ENCODE peak calls at places on chromosomes 3 and 15, in seven cellular contexts. D, S, F, W, E, X and R are unnamed samples.
A peak's percentile ranks its signal among the peaks of the same experiment; 100 is the strongest.

GRCh38 chr3:153555919-153556318 is 393.9 kb downstream of the RAP2B start:
- DNase-seq in D (no peak), S (no peak), F (no peak), W (no peak), E (no peak), X (no peak), R (no peak)

GRCh38 chr3:43503067-43503728 is 118.6 kb downstream of the ANO10 start:
- DNase-seq in D (no peak), S (no peak), F (no peak), W (peak; percentile 2), E (no peak), X (no peak), R (peak; percentile 20)

GRCh38 chr3:118466795-118467330 is 567.8 kb downstream of the IGSF11 start:
- DNase-seq in D (no peak), S (no peak), F (no peak), W (no peak), E (peak; percentile 4), X (no peak), R (no peak)

GRCh38 chr3:16060945-16061344 is 113.5 kb upstream of the GALNT15 start:
- DNase-seq in D (peak; percentile 93), S (peak; percentile 64), F (no peak), W (peak; percentile 78), E (peak; percentile 34), X (no peak), R (peak; percentile 91)

GRCh38 chr15:59292393-59292792 is 80.3 kb downstream of the MYO1E start:
- DNase-seq in D (peak; percentile 70), S (no peak), F (no peak), W (no peak), E (peak; percentile 83), X (peak; percentile 63), R (no peak)

GRCh38 chr3:58163234-58163633 is 47.5 kb downstream of the DNASE1L3 start:
- DNase-seq in D (peak; percentile 85), S (no peak), F (no peak), W (no peak), E (no peak), X (no peak), R (no peak)

GRCh38 chr15:61205427-61205826 is 23.7 kb downstream of the RORA start:
- DNase-seq in D (peak; percentile 58), S (no peak), F (no peak), W (no peak), E (peak; percentile 49), X (no peak), R (no peak)

GRCh38 chr3:124329723-124330122 is 337.8 kb upstream of the ROPN1 start:
- DNase-seq in D (no peak), S (no peak), F (no peak), W (no peak), E (no peak), X (no peak), R (no peak)

GRCh38 chr3:50194903-50195500 is 3.6 kb downstream of the GNAT1 start:
- DNase-seq in D (no peak), S (no peak), F (no peak), W (no peak), E (no peak), X (no peak), R (no peak)

GRCh38 chr3:113890256-113890900 is 51.8 kb downstream of the GRAMD1C start:
- DNase-seq in D (no peak), S (no peak), F (no peak), W (no peak), E (no peak), X (peak; percentile 27), R (no peak)

GRCh38 chr15:51759557-51760070 is 8.2 kb downstream of the TMOD2 start:
- DNase-seq in D (peak; percentile 93), S (no peak), F (peak; percentile 27), W (peak; percentile 82), E (peak; percentile 59), X (no peak), R (peak; percentile 94)

GRCh38 chr3:136831461-136831860 is 12.5 kb downstream of the SLC35G2 start:
- DNase-seq in D (no peak), S (no peak), F (no peak), W (no peak), E (no peak), X (no peak), R (no peak)

GRCh38 chr15:53586815-53587214 is 172.6 kb downstream of the WDR72 start:
- DNase-seq in D (no peak), S (no peak), F (no peak), W (no peak), E (peak; percentile 36), X (peak; percentile 59), R (no peak)
- TF ChIP-seq CTCF in D (peak; percentile 37), S (peak; percentile 26), F (peak; percentile 37), W (no peak), E (peak; percentile 64), X (peak; percentile 40), R (peak; percentile 16)

GRCh38 chr3:186108941-186109865 is at the start of gene ETV5:
- DNase-seq in D (peak; percentile 99), S (peak; percentile 97), F (peak; percentile 98), W (peak; percentile 99), E (peak; percentile 100), X (peak; percentile 100), R (peak; percentile 100)

GRCh38 chr3:186105543-186105942 is 3.3 kb downstream of the ETV5 start:
- DNase-seq in D (no peak), S (no peak), F (no peak), W (no peak), E (no peak), X (no peak), R (no peak)

GRCh38 chr3:186109897-186110803 is 1.3 kb upstream of the ETV5 start:
- DNase-seq in D (peak; percentile 12), S (no peak), F (peak; percentile 25), W (no peak), E (no peak), X (peak; percentile 30), R (peak; percentile 36)

GRCh38 chr3:186108106-186108940 is 566 bp downstream of the ETV5 start:
- DNase-seq in D (peak; percentile 45), S (no peak), F (peak; percentile 26), W (no peak), E (peak; percentile 56), X (peak; percentile 68), R (peak; percentile 69)

GRCh38 chr3:186107148-186108105 is 1.5 kb downstream of the ETV5 start:
- DNase-seq in D (peak; percentile 65), S (peak; percentile 54), F (peak; percentile 58), W (no peak), E (peak; percentile 69), X (peak; percentile 86), R (peak; percentile 37)
- TF ChIP-seq CTCF in D (no peak), S (no peak), F (no peak), W (no peak), E (no peak), X (no peak), R (no peak)

DNA sequence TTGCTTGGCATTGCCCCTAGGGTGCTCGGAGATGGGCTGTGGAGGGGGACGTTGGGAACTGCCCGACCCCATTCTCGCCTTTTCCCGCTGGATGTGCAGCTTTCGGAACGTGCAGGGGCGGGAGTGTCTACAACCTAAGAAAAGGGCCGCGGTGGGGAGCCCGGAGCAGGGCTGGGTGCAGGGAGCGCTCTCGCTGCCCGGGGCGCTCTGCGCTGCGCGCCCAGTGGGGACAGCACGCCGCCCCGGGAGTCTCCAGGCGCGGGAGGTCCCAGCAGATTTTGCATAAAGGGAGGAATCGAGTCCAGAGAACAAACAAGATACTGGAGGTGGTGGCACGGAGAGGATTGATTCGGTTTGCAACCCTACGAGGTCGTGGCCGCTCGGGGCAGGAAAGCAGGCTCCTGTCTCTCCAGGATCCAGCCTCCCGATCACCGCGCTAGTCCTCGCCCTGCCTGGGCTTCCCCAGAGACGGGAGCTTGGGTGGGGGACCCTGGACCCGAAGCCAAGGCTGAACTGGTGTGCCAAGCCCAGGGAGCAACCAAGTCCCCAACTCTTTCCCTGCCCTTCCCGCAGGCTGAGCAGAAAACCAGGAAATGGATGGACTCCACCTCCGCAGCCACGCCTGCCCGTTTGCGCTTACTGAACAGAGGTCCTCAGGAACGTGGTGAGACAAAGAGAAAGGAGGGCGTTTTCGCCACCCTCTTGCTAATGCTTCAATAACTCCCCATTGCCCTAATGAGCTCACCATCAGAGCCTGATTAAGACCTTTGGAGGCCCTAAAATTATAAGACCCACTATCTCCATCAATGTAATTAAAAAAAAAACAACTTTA is 59.7 kb downstream of the NOX5 start:
- DNase-seq in D (peak; percentile 66), S (peak; percentile 36), F (peak; percentile 69), W (no peak), E (peak; percentile 62), X (peak; percentile 72), R (peak; percentile 24)
- TF ChIP-seq CTCF in D (no peak), S (no peak), F (no peak), W (no peak), E (no peak), X (no peak), R (peak; percentile 23)

DNA sequence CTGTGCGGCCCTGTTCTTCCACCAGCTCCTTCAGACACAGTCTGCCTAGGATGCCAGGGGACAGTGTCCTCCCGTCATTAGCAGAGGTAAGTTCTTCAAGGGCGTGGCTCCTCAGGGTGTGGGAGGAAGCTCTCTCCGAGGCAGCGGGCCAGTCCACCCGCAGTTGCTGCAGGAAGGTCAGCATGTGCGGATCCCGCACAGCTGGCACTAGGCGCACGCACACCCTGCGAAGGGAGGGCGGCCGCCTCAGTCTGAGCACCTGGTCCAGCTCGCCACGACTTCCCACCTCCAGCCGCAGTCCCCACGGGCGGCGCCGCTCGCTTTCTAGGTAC is 768 bp downstream of the DALRD3 start:
- DNase-seq in D (no peak), S (no peak), F (no peak), W (no peak), E (no peak), X (no peak), R (no peak)
- TF ChIP-seq CTCF in D (no peak), S (no peak), F (no peak), W (no peak), E (no peak), X (no peak), R (no peak)

GRCh38 chr15:53512029-53512428 is 247.4 kb downstream of the WDR72 start:
- DNase-seq in D (no peak), S (no peak), F (no peak), W (no peak), E (no peak), X (no peak), R (no peak)
- TF ChIP-seq CTCF in D (no peak), S (no peak), F (no peak), W (no peak), E (no peak), X (no peak), R (no peak)

GRCh38 chr3:148631124-148631903 is 66.4 kb upstream of the AGTR1 start:
- DNase-seq in D (no peak), S (no peak), F (no peak), W (no peak), E (no peak), X (peak; percentile 40), R (no peak)
- TF ChIP-seq CTCF in D (peak; percentile 27), S (no peak), F (no peak), W (peak; percentile 26), E (no peak), X (peak; percentile 47), R (peak; percentile 37)

GRCh38 chr3:73098026-73098425 is 36.6 kb downstream of the EBLN2 start:
- DNase-seq in D (no peak), S (no peak), F (no peak), W (no peak), E (no peak), X (no peak), R (no peak)
- TF ChIP-seq CTCF in D (no peak), S (no peak), F (no peak), W (no peak), E (no peak), X (no peak), R (no peak)